ENCODE peak calls at places on chromosomes 3 and 15, in ten cellular contexts. W is activated naive CD8-positive, alpha-beta T cell treated with anti-CD3 and anti-CD28 coated beads, Interleukin-2, amount 50 U/mL, for 16 hours; Z is NCI-H1694; Y is activated gamma-delta T cell treated with Interleukin-2 at 50 U/mL for 16 hours; E is ELR; F is AG08396; A is NCI-H1105; S is B cell; V is activated CD4-positive, alpha-beta T cell treated with anti-CD3 and anti-CD28 coated beads, Interleukin-2, amount 10 ng/mL, durations not matched to agents 7 days and 5 days; B is HEK293T. G is an unnamed sample.

GRCh38 chr3:196189608-196190347 is 21.4 kb downstream of the ZDHHC19 start:
- DNase-seq in W (no peak), Z (no peak), Y (no peak), E (no peak), F (no peak), A (no peak), S (no peak), V (no peak), B (no peak), G (no peak)

GRCh38 chr3:154135511-154136173 is 14.5 kb downstream of the ARHGEF26 start:
- DNase-seq in W (no peak), Z (no peak), Y (no peak), E (no peak), F (no peak), A (no peak), S (no peak), V (no peak), B (no peak), G (no peak)

GRCh38 chr3:58009026-58009748 is 965 bp downstream of the FLNB start:
- DNase-seq in W (peak), Z (no peak), Y (peak), E (peak), F (no peak), A (no peak), S (peak), V (peak), B (no peak), G (no peak)

GRCh38 chr3:15610083-15610482 is 8.5 kb downstream of the BTD start:
- DNase-seq in W (no peak), Z (no peak), Y (no peak), E (peak), F (peak), A (no peak), S (no peak), V (no peak), B (no peak), G (no peak)

GRCh38 chr3:141170678-141171295 is 60.8 kb upstream of the PXYLP1 start:
- DNase-seq in W (no peak), Z (no peak), Y (no peak), E (peak), F (no peak), A (no peak), S (no peak), V (no peak), B (no peak), G (no peak)

GRCh38 chr3:153970735-153971347 is 150.3 kb upstream of the ARHGEF26 start:
- DNase-seq in W (no peak), Z (no peak), Y (no peak), E (peak), F (no peak), A (peak), S (no peak), V (no peak), B (no peak), G (peak)

GRCh38 chr3:25831578-25831977 is 41.7 kb downstream of the OXSM start:
- DNase-seq in W (no peak), Z (no peak), Y (no peak), E (peak), F (no peak), A (no peak), S (no peak), V (no peak), B (peak), G (no peak)

GRCh38 chr3:94028093-94028837 is at the start of gene STX19:
- DNase-seq in W (no peak), Z (no peak), Y (no peak), E (no peak), F (no peak), A (peak), S (no peak), V (no peak), B (no peak), G (no peak)

GRCh38 chr3:179324270-179324754 is 1.5 kb downstream of the ZNF639 start:
- DNase-seq in W (no peak), Z (no peak), Y (no peak), E (peak), F (peak), A (no peak), S (no peak), V (peak), B (no peak), G (peak)

GRCh38 chr3:98745718-98746117 is 17.4 kb upstream of the ST3GAL6 start:
- DNase-seq in W (no peak), Z (no peak), Y (no peak), E (no peak), F (no peak), A (no peak), S (no peak), V (no peak), B (no peak), G (no peak)

GRCh38 chr15:77538011-77538410 is 94.7 kb downstream of the LINGO1 start:
- DNase-seq in W (no peak), Z (no peak), Y (no peak), E (no peak), F (no peak), A (no peak), S (peak), V (no peak), B (no peak), G (no peak)

GRCh38 chr3:126121074-126121473 is 37.1 kb upstream of the SLC41A3 start:
- DNase-seq in W (no peak), Z (no peak), Y (no peak), E (no peak), F (no peak), A (no peak), S (no peak), V (no peak), B (no peak), G (no peak)

GRCh38 chr15:69766156-69766555 is 313.5 kb downstream of the RPLP1 start:
- DNase-seq in W (no peak), Z (no peak), Y (no peak), E (no peak), F (no peak), A (no peak), S (no peak), V (no peak), B (no peak), G (no peak)

GRCh38 chr15:85381850-85382751 is 1.7 kb downstream of the AKAP13 start:
- DNase-seq in W (no peak), Z (no peak), Y (no peak), E (no peak), F (no peak), A (no peak), S (peak), V (peak), B (no peak), G (no peak)

GRCh38 chr3:35194666-35195065 is 444.7 kb upstream of the ARPP21 start:
- DNase-seq in W (no peak), Z (no peak), Y (no peak), E (no peak), F (no peak), A (no peak), S (no peak), V (no peak), B (no peak), G (peak)

GRCh38 chr3:22887664-22888291 is 315.3 kb upstream of the UBE2E2 start:
- DNase-seq in W (no peak), Z (no peak), Y (no peak), E (peak), F (no peak), A (peak), S (no peak), V (no peak), B (peak), G (peak)

GRCh38 chr15:59410448-59410896 is 27.5 kb upstream of the FAM81A start:
- DNase-seq in W (no peak), Z (no peak), Y (no peak), E (no peak), F (no peak), A (no peak), S (no peak), V (no peak), B (no peak), G (peak)

GRCh38 chr3:114212646-114213045 is 24.7 kb downstream of the ZNF80 start:
- DNase-seq in W (no peak), Z (no peak), Y (no peak), E (no peak), F (no peak), A (no peak), S (no peak), V (no peak), B (no peak), G (no peak)

GRCh38 chr15:58748040-58748786 is 1.3 kb downstream of the ADAM10 start:
- DNase-seq in W (no peak), Z (no peak), Y (peak), E (peak), F (no peak), A (no peak), S (no peak), V (peak), B (no peak), G (no peak)

GRCh38 chr3:139110072-139110830 is 65.6 kb upstream of the PRR23C start:
- DNase-seq in W (no peak), Z (peak), Y (no peak), E (no peak), F (no peak), A (peak), S (no peak), V (no peak), B (no peak), G (no peak)

GRCh38 chr3:99868438-99868723 is 50.7 kb downstream of the CMSS1 start:
- DNase-seq in W (no peak), Z (no peak), Y (no peak), E (peak), F (no peak), A (peak), S (no peak), V (peak), B (no peak), G (peak)

GRCh38 chr3:156801746-156802145 is 24.4 kb upstream of the LEKR1 start:
- DNase-seq in W (no peak), Z (no peak), Y (no peak), E (no peak), F (no peak), A (no peak), S (no peak), V (no peak), B (no peak), G (no peak)

GRCh38 chr15:45183001-45183400 is 4.8 kb downstream of the SHF start:
- DNase-seq in W (no peak), Z (no peak), Y (no peak), E (no peak), F (no peak), A (no peak), S (no peak), V (no peak), B (no peak), G (no peak)

GRCh38 chr3:173660645-173661299 is 263.2 kb downstream of the NLGN1 start:
- DNase-seq in W (no peak), Z (no peak), Y (no peak), E (peak), F (no peak), A (peak), S (no peak), V (no peak), B (no peak), G (no peak)

GRCh38 chr15:74425634-74426033 is 8.1 kb downstream of the SEMA7A start:
- DNase-seq in W (no peak), Z (no peak), Y (no peak), E (no peak), F (no peak), A (no peak), S (peak), V (no peak), B (no peak), G (no peak)

GRCh38 chr3:140898340-140899180 is 43.1 kb upstream of the SLC25A36 start:
- DNase-seq in W (no peak), Z (peak), Y (no peak), E (peak), F (peak), A (peak), S (peak), V (peak), B (peak), G (peak)

GRCh38 chr15:48800811-48801460 is 9.9 kb downstream of the CEP152 start:
- DNase-seq in W (no peak), Z (peak), Y (no peak), E (peak), F (no peak), A (peak), S (peak), V (no peak), B (no peak), G (peak)

GRCh38 chr15:30059771-30060170 is 23.0 kb upstream of the GOLGA8J start:
- DNase-seq in W (no peak), Z (no peak), Y (no peak), E (no peak), F (no peak), A (no peak), S (no peak), V (no peak), B (no peak), G (no peak)

GRCh38 chr15:29682781-29683180 is 139.5 kb downstream of the TJP1 start:
- DNase-seq in W (no peak), Z (no peak), Y (no peak), E (peak), F (no peak), A (no peak), S (no peak), V (no peak), B (no peak), G (no peak)

GRCh38 chr15:61857169-61857829 is 202.9 kb downstream of the VPS13C start:
- DNase-seq in W (no peak), Z (no peak), Y (no peak), E (no peak), F (no peak), A (no peak), S (peak), V (no peak), B (no peak), G (no peak)

GRCh38 chr3:156918746-156919145 is 92.6 kb downstream of the LEKR1 start:
- DNase-seq in W (no peak), Z (no peak), Y (no peak), E (peak), F (no peak), A (no peak), S (no peak), V (no peak), B (no peak), G (no peak)

GRCh38 chr3:54827766-54828165 is 100.1 kb downstream of the LRTM1 start:
- DNase-seq in W (no peak), Z (no peak), Y (no peak), E (no peak), F (no peak), A (no peak), S (no peak), V (no peak), B (no peak), G (no peak)

GRCh38 chr3:75380276-75380771 is 283.8 kb upstream of the FRG2C start:
- DNase-seq in W (no peak), Z (no peak), Y (no peak), E (no peak), F (no peak), A (no peak), S (no peak), V (no peak), B (no peak), G (no peak)

GRCh38 chr15:101320501-101321052 is 25.5 kb upstream of the SNRPA1 start:
- DNase-seq in W (peak), Z (no peak), Y (peak), E (peak), F (peak), A (no peak), S (peak), V (peak), B (no peak), G (no peak)

GRCh38 chr15:41811432-41812195 is 16.3 kb upstream of the JMJD7 start:
- DNase-seq in W (peak), Z (peak), Y (peak), E (peak), F (peak), A (peak), S (peak), V (peak), B (peak), G (peak)

GRCh38 chr3:184461219-184461618 is 81.4 kb downstream of the CHRD start:
- DNase-seq in W (no peak), Z (no peak), Y (no peak), E (no peak), F (no peak), A (no peak), S (no peak), V (no peak), B (no peak), G (no peak)

GRCh38 chr3:194139085-194139976 is 3.4 kb downstream of the HES1 start:
- DNase-seq in W (no peak), Z (no peak), Y (no peak), E (peak), F (peak), A (peak), S (peak), V (no peak), B (no peak), G (peak)

GRCh38 chr3:81658322-81658997 is 103.0 kb downstream of the GBE1 start:
- DNase-seq in W (no peak), Z (no peak), Y (no peak), E (no peak), F (no peak), A (no peak), S (no peak), V (no peak), B (no peak), G (no peak)